ENCODE peak calls at places on chromosomes 11 and 22, in six cellular contexts. L, S, U, P, W and E are unnamed samples. For H3K4me1, the result is how much of the 10 kb centered on the place peaks cover.

GRCh38 chr11:61917357-61918109 is at the start of gene RAB3IL1:
- DNase-seq in W (peak), U (peak), L (peak), S (no peak), P (peak), E (peak)

GRCh38 chr11:100918551-100919500 is 210.8 kb downstream of the PGR start:
- DNase-seq in L (no peak), S (no peak), W (no peak), P (no peak), U (peak), E (no peak)

GRCh38 chr22:22458387-22458786 is 50.2 kb downstream of the ZNF280B start:
- DNase-seq in P (no peak), S (no peak), L (no peak), U (no peak), W (no peak), E (no peak)

GRCh38 chr11:112997829-112998228 is 36.6 kb downstream of the NCAM1 start:
- DNase-seq in S (no peak), L (no peak), W (no peak), P (no peak), U (no peak), E (no peak)

GRCh38 chr11:61587541-61587941 is 6.7 kb upstream of the SYT7 start:
- DNase-seq in U (peak), S (peak), L (no peak), P (peak), W (no peak), E (peak)

GRCh38 chr11:75350743-75351540 is 519 bp downstream of the ARRB1 start:
- DNase-seq in L (peak), S (peak), W (peak), P (peak), U (peak), E (peak)

GRCh38 chr11:84817998-84818397 is 809.1 kb downstream of the DLG2 start:
- DNase-seq in L (no peak), S (no peak), U (no peak), P (no peak), W (no peak), E (no peak)

GRCh38 chr22:19823191-19823590 is 31.5 kb downstream of the GNB1L start:
- DNase-seq in P (no peak), U (peak), W (peak), L (no peak), S (no peak), E (no peak)

GRCh38 chr22:41574847-41575381 is 14.1 kb downstream of the CSDC2 start:
- DNase-seq in W (no peak), P (peak), S (no peak), L (no peak), U (peak), E (peak)

GRCh38 chr22:19877626-19878339 is 23.1 kb upstream of the GNB1L start:
- DNase-seq in L (no peak), P (no peak), U (no peak), S (no peak), W (no peak), E (peak)

GRCh38 chr11:132111341-132111740 is 740.9 kb downstream of the NTM start:
- DNase-seq in W (no peak), S (no peak), L (no peak), U (no peak), P (no peak), E (no peak)

GRCh38 chr11:433111-433510 is 8.7 kb downstream of the ANO9 start:
- DNase-seq in L (no peak), U (no peak), S (no peak), P (peak), W (no peak), E (peak)

GRCh38 chr11:75598264-75598663 is 36.2 kb downstream of the SERPINH1 start:
- DNase-seq in W (no peak), P (no peak), L (no peak), S (no peak), U (no peak), E (no peak)

GRCh38 chr11:116613201-116613910 is 159.4 kb downstream of the BUD13 start:
- DNase-seq in L (no peak), U (no peak), S (no peak), P (no peak), W (no peak), E (no peak)

GRCh38 chr22:43508489-43508888 is 96.7 kb downstream of the MPPED1 start:
- DNase-seq in P (no peak), W (no peak), L (no peak), S (no peak), U (no peak), E (no peak)

GRCh38 chr11:64207247-64208085 is 945 bp downstream of the FERMT3 start:
- DNase-seq in P (peak), U (peak), W (peak), L (peak), S (no peak), E (peak)

GRCh38 chr11:66371627-66372415 is at the start of gene SLC29A2:
- DNase-seq in P (peak), L (no peak), U (peak), S (peak), W (peak), E (peak)

GRCh38 chr11:66317766-66318575 is 1.1 kb upstream of the CD248 start:
- DNase-seq in P (no peak), L (no peak), U (peak), S (no peak), W (peak), E (no peak)

GRCh38 chr11:107316426-107316825 is 141.2 kb downstream of the CWF19L2 start:
- DNase-seq in P (no peak), U (no peak), W (no peak), S (no peak), L (no peak), E (no peak)

GRCh38 chr22:44037519-44038370 is 13.6 kb downstream of the PARVB start:
- DNase-seq in P (no peak), L (peak), S (no peak), U (no peak), W (no peak), E (no peak)

GRCh38 chr22:31075961-31076360 is 5.2 kb upstream of the SMTN start:
- DNase-seq in P (peak), L (no peak), U (peak), W (no peak), S (no peak), E (peak)

GRCh38 chr22:37608477-37609239 is at the start of gene GGA1:
- DNase-seq in W (peak), U (peak), P (peak), L (peak), S (peak), E (peak)
- TF ChIP-seq CTCF in W (no peak), U (no peak), P (no peak), L (no peak), S (peak), E (no peak)

DNA sequence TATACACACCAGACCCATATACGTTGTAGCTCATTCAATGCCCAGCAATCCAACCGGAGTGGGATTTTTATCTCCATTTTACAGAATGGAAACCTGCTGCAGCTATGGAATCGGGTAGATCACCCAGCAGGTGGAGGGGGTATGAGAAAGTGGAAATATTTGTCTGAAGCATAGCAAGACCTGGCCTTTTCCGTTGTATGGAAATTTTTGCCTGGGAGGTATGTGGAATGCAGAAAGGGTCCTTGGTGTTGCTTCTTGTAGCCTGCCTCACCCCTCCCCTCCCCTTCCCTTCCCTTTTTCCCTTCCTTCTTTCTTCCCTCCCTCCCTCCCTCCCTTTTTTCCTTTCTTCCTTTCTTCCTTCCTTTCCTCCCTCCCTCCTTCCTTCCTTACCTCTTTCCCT is 15.2 kb downstream of the TSPAN18 start:
- DNase-seq in P (no peak), L (no peak), U (no peak), W (no peak), S (no peak), E (no peak)
- H3K4me1 ChIP-seq in P (under half), L (under half), U (under half), W (half or more), S (under half), E (under half)

GRCh38 chr11:120391854-120392253 is 55.6 kb downstream of the ARHGEF12 start:
- DNase-seq in L (peak), P (no peak), U (no peak), S (no peak), W (no peak), E (no peak)
- H3K4me3 ChIP-seq in L (no peak), P (no peak), U (no peak), S (no peak), W (no peak), E (no peak)

GRCh38 chr22:49923445-49923844 is 5.0 kb downstream of the CRELD2 start:
- DNase-seq in U (no peak), S (no peak), P (no peak), W (no peak), L (no peak), E (peak)
- TF ChIP-seq CTCF in U (no peak), S (no peak), P (no peak), W (no peak), L (peak), E (no peak)

GRCh38 chr11:1845095-1845429 is 6.3 kb downstream of the TNNI2 start:
- DNase-seq in U (no peak), L (no peak), W (no peak), S (no peak), P (no peak), E (no peak)

GRCh38 chr11:1842149-1843097 is 3.6 kb downstream of the TNNI2 start:
- DNase-seq in W (no peak), L (no peak), U (no peak), P (peak), S (no peak), E (no peak)

GRCh38 chr11:1844221-1845094 is 5.7 kb downstream of the TNNI2 start:
- DNase-seq in U (peak), S (no peak), L (no peak), P (peak), W (peak), E (peak)

GRCh38 chr11:1843098-1843473 is 4.3 kb downstream of the TNNI2 start:
- DNase-seq in W (no peak), S (no peak), P (peak), U (no peak), L (no peak), E (peak)

DNA sequence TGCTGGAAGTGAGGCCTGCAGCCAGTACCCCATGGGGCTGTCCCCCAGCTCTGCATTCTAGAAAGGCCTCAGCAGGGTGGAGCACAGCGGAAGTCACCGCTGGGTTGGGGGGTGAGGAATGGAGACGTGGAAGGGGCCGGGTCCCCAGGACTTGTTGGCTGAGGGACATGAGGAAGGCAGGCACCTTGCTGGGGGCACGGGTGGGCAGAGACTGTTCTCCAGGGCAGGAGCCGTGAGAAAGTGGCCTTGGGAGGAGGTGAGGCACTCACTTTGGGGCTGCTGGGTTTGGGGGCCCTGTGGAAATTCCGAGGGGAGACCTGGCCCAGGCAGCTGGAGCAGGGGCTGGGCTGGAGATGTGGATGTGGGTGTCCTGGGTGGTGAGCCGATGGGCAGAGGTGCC is 5.0 kb downstream of the TNNI2 start:
- DNase-seq in S (no peak), P (no peak), W (no peak), L (no peak), U (no peak), E (no peak)
- H3K4me1 ChIP-seq in S (under half), P (half or more), W (under half), L (under half), U (under half), E (under half)